ENCODE peak calls at places on chromosome 9, in five cellular contexts. T, U, S, L and G are unnamed samples.

GRCh38 chr9:32117291-32117690 is 267.2 kb upstream of the ACO1 start:
- DNase-seq in T (no peak), U (no peak), S (no peak), L (no peak), G (no peak)

GRCh38 chr9:110939053-110939452 is 99.2 kb downstream of the LPAR1 start:
- DNase-seq in T (no peak), U (no peak), S (no peak), L (no peak), G (no peak)

GRCh38 chr9:89412951-89413350 is 85.0 kb downstream of the SEMA4D start:
- DNase-seq in T (no peak), U (no peak), S (no peak), L (no peak), G (no peak)

GRCh38 chr9:37372839-37373238 is 49.7 kb upstream of the GRHPR start:
- DNase-seq in T (no peak), U (no peak), S (no peak), L (no peak), G (no peak)

GRCh38 chr9:132002827-132003704 is 76.6 kb downstream of the MED27 start:
- DNase-seq in T (no peak), U (no peak), S (no peak), L (peak; percentile 90), G (no peak)

GRCh38 chr9:125663127-125663526 is 43.9 kb downstream of the MAPKAP1 start:
- DNase-seq in T (no peak), U (no peak), S (no peak), L (no peak), G (no peak)

GRCh38 chr9:89975586-89975985 is 370.8 kb downstream of the GADD45G start:
- DNase-seq in T (no peak), U (no peak), S (no peak), L (no peak), G (no peak)

GRCh38 chr9:35448511-35448910 is 41.4 kb upstream of the RUSC2 start:
- DNase-seq in T (no peak), U (no peak), S (no peak), L (no peak), G (no peak)

GRCh38 chr9:125626187-125626586 is 80.8 kb downstream of the MAPKAP1 start:
- DNase-seq in T (no peak), U (no peak), S (no peak), L (no peak), G (peak; percentile 15)

GRCh38 chr9:116075191-116075590 is 78.4 kb upstream of the PAPPA start:
- DNase-seq in T (no peak), U (no peak), S (no peak), L (no peak), G (peak; percentile 86)

GRCh38 chr9:99000480-99001395 is 57.0 kb downstream of the COL15A1 start:
- DNase-seq in T (peak; percentile 30), U (peak; percentile 63), S (no peak), L (peak; percentile 32), G (no peak)

GRCh38 chr9:104094534-104095020 is 468 bp downstream of the SMC2 start:
- DNase-seq in T (no peak), U (no peak), S (no peak), L (no peak), G (no peak)

GRCh38 chr9:125700791-125701190 is 6.2 kb downstream of the MAPKAP1 start:
- DNase-seq in T (no peak), U (no peak), S (no peak), L (no peak), G (no peak)

GRCh38 chr9:3941758-3942157 is 358.1 kb downstream of the GLIS3 start:
- DNase-seq in T (no peak), U (no peak), S (no peak), L (no peak), G (no peak)